ENCODE peak calls at places on chromosomes 11 and 22, in nine cellular contexts. One of them, this sample, is unnamed.

GRCh38 chr11:124898711-124899110 is 1.0 kb upstream of the ROBO4 start:
- DNase-seq in dorsolateral prefrontal cortex: no peak
- DNase-seq in H9: peak
- DNase-seq in transverse colon: no peak
- DNase-seq in NB4: no peak
- DNase-seq in mesothelial cell of epicardium: peak
- DNase-seq in HepG2: peak
- DNase-seq in fibroblast of lung: peak
- DNase-seq in neural progenitor cell: no peak
- DNase-seq in this sample: peak

GRCh38 chr11:131389582-131389981 is 19.2 kb downstream of the NTM start:
- DNase-seq in fibroblast of lung: no peak
- DNase-seq in mesothelial cell of epicardium: no peak
- DNase-seq in H9: no peak
- DNase-seq in HepG2: no peak
- DNase-seq in transverse colon: no peak
- DNase-seq in NB4: no peak
- DNase-seq in neural progenitor cell: no peak
- DNase-seq in dorsolateral prefrontal cortex: no peak
- DNase-seq in this sample: no peak

GRCh38 chr11:117538731-117539130 is 211.1 kb downstream of the CEP164 start:
- DNase-seq in HepG2: no peak
- DNase-seq in dorsolateral prefrontal cortex: no peak
- DNase-seq in mesothelial cell of epicardium: no peak
- DNase-seq in neural progenitor cell: peak
- DNase-seq in NB4: no peak
- DNase-seq in fibroblast of lung: no peak
- DNase-seq in H9: no peak
- DNase-seq in transverse colon: no peak
- DNase-seq in this sample: no peak

GRCh38 chr22:42947211-42947990 is 67.5 kb downstream of the PACSIN2 start:
- DNase-seq in HepG2: peak
- DNase-seq in fibroblast of lung: no peak
- DNase-seq in neural progenitor cell: peak
- DNase-seq in NB4: peak
- DNase-seq in mesothelial cell of epicardium: no peak
- DNase-seq in transverse colon: no peak
- DNase-seq in H9: peak
- DNase-seq in dorsolateral prefrontal cortex: no peak
- DNase-seq in this sample: no peak

GRCh38 chr22:36839356-36840073 is 21.3 kb upstream of the NCF4 start:
- DNase-seq in H9: no peak
- DNase-seq in mesothelial cell of epicardium: no peak
- DNase-seq in NB4: no peak
- DNase-seq in dorsolateral prefrontal cortex: no peak
- DNase-seq in transverse colon: no peak
- DNase-seq in neural progenitor cell: no peak
- DNase-seq in fibroblast of lung: no peak
- DNase-seq in HepG2: no peak
- DNase-seq in this sample: no peak

GRCh38 chr11:61083601-61084147 is 18.6 kb upstream of the CD5 start:
- DNase-seq in transverse colon: no peak
- DNase-seq in dorsolateral prefrontal cortex: no peak
- DNase-seq in mesothelial cell of epicardium: no peak
- DNase-seq in H9: no peak
- DNase-seq in fibroblast of lung: no peak
- DNase-seq in neural progenitor cell: no peak
- DNase-seq in NB4: no peak
- DNase-seq in HepG2: no peak
- DNase-seq in this sample: no peak

GRCh38 chr11:121965330-121965729 is 150.7 kb downstream of the BLID start:
- DNase-seq in H9: no peak
- DNase-seq in fibroblast of lung: no peak
- DNase-seq in NB4: peak
- DNase-seq in HepG2: no peak
- DNase-seq in mesothelial cell of epicardium: no peak
- DNase-seq in dorsolateral prefrontal cortex: no peak
- DNase-seq in transverse colon: no peak
- DNase-seq in neural progenitor cell: no peak
- DNase-seq in this sample: no peak

GRCh38 chr22:47307326-47307725 is 544.9 kb downstream of the TBC1D22A start:
- DNase-seq in HepG2: no peak
- DNase-seq in dorsolateral prefrontal cortex: no peak
- DNase-seq in neural progenitor cell: no peak
- DNase-seq in mesothelial cell of epicardium: no peak
- DNase-seq in H9: no peak
- DNase-seq in NB4: peak
- DNase-seq in fibroblast of lung: peak
- DNase-seq in transverse colon: no peak
- DNase-seq in this sample: peak

GRCh38 chr11:15685311-15685710 is 570.6 kb downstream of the INSC start:
- DNase-seq in NB4: no peak
- DNase-seq in H9: no peak
- DNase-seq in HepG2: no peak
- DNase-seq in mesothelial cell of epicardium: no peak
- DNase-seq in fibroblast of lung: no peak
- DNase-seq in dorsolateral prefrontal cortex: no peak
- DNase-seq in neural progenitor cell: no peak
- DNase-seq in transverse colon: no peak
- DNase-seq in this sample: no peak

GRCh38 chr22:31566484-31566883 is 70.1 kb downstream of the SFI1 start:
- DNase-seq in fibroblast of lung: no peak
- DNase-seq in dorsolateral prefrontal cortex: no peak
- DNase-seq in H9: no peak
- DNase-seq in neural progenitor cell: no peak
- DNase-seq in HepG2: no peak
- DNase-seq in transverse colon: no peak
- DNase-seq in NB4: no peak
- DNase-seq in mesothelial cell of epicardium: no peak
- DNase-seq in this sample: no peak

GRCh38 chr22:23909258-23909898 is 15.2 kb downstream of the MIF start:
- DNase-seq in NB4: no peak
- DNase-seq in H9: no peak
- DNase-seq in neural progenitor cell: no peak
- DNase-seq in fibroblast of lung: peak
- DNase-seq in transverse colon: no peak
- DNase-seq in dorsolateral prefrontal cortex: no peak
- DNase-seq in mesothelial cell of epicardium: no peak
- DNase-seq in HepG2: no peak
- DNase-seq in this sample: no peak

GRCh38 chr22:32909561-32910348 is 108.2 kb downstream of the TIMP3 start:
- DNase-seq in mesothelial cell of epicardium: no peak
- DNase-seq in H9: no peak
- DNase-seq in transverse colon: no peak
- DNase-seq in fibroblast of lung: no peak
- DNase-seq in neural progenitor cell: no peak
- DNase-seq in dorsolateral prefrontal cortex: no peak
- DNase-seq in NB4: no peak
- DNase-seq in HepG2: no peak
- DNase-seq in this sample: no peak

GRCh38 chr11:68379216-68379615 is 66.8 kb downstream of the LRP5 start:
- DNase-seq in NB4: no peak
- DNase-seq in fibroblast of lung: no peak
- DNase-seq in dorsolateral prefrontal cortex: no peak
- DNase-seq in H9: no peak
- DNase-seq in HepG2: no peak
- DNase-seq in mesothelial cell of epicardium: no peak
- DNase-seq in neural progenitor cell: no peak
- DNase-seq in transverse colon: no peak
- DNase-seq in this sample: no peak

GRCh38 chr22:46986788-46987187 is 224.3 kb downstream of the TBC1D22A start:
- DNase-seq in H9: no peak
- DNase-seq in NB4: no peak
- DNase-seq in mesothelial cell of epicardium: no peak
- DNase-seq in neural progenitor cell: no peak
- DNase-seq in dorsolateral prefrontal cortex: no peak
- DNase-seq in HepG2: no peak
- DNase-seq in transverse colon: no peak
- DNase-seq in fibroblast of lung: no peak
- DNase-seq in this sample: no peak

GRCh38 chr11:120241277-120241676 is 1.3 kb downstream of the POU2F3 start:
- DNase-seq in NB4: no peak
- DNase-seq in fibroblast of lung: no peak
- DNase-seq in transverse colon: no peak
- DNase-seq in dorsolateral prefrontal cortex: no peak
- DNase-seq in H9: no peak
- DNase-seq in mesothelial cell of epicardium: no peak
- DNase-seq in neural progenitor cell: no peak
- DNase-seq in HepG2: no peak
- DNase-seq in this sample: no peak

GRCh38 chr22:37804886-37805857 is 2.6 kb upstream of the GCAT start:
- DNase-seq in dorsolateral prefrontal cortex: peak
- DNase-seq in neural progenitor cell: peak
- DNase-seq in NB4: peak
- DNase-seq in mesothelial cell of epicardium: peak
- DNase-seq in H9: peak
- DNase-seq in transverse colon: peak
- DNase-seq in fibroblast of lung: peak
- DNase-seq in HepG2: peak
- DNase-seq in this sample: peak

GRCh38 chr11:1048375-1049070 is 12.0 kb upstream of the MUC6 start:
- DNase-seq in neural progenitor cell: no peak
- DNase-seq in mesothelial cell of epicardium: no peak
- DNase-seq in dorsolateral prefrontal cortex: no peak
- DNase-seq in NB4: no peak
- DNase-seq in HepG2: no peak
- DNase-seq in H9: no peak
- DNase-seq in transverse colon: no peak
- DNase-seq in fibroblast of lung: no peak
- DNase-seq in this sample: no peak

GRCh38 chr22:19629720-19630419 is 84.4 kb upstream of the SEPTIN5 start:
- DNase-seq in NB4: peak
- DNase-seq in mesothelial cell of epicardium: peak
- DNase-seq in neural progenitor cell: peak
- DNase-seq in dorsolateral prefrontal cortex: peak
- DNase-seq in HepG2: peak
- DNase-seq in fibroblast of lung: peak
- DNase-seq in H9: peak
- DNase-seq in transverse colon: peak
- DNase-seq in this sample: peak
- TF ChIP-seq CTCF in NB4: peak
- TF ChIP-seq CTCF in mesothelial cell of epicardium: peak
- TF ChIP-seq CTCF in neural progenitor cell: peak
- TF ChIP-seq CTCF in dorsolateral prefrontal cortex: peak
- TF ChIP-seq CTCF in HepG2: peak
- TF ChIP-seq CTCF in fibroblast of lung: peak
- TF ChIP-seq CTCF in H9: peak
- TF ChIP-seq CTCF in transverse colon: peak
- TF ChIP-seq CTCF in this sample: peak

GRCh38 chr11:76419896-76420295 is 24.9 kb upstream of the EMSY start:
- DNase-seq in neural progenitor cell: peak
- DNase-seq in dorsolateral prefrontal cortex: no peak
- DNase-seq in H9: peak
- DNase-seq in fibroblast of lung: no peak
- DNase-seq in HepG2: peak
- DNase-seq in mesothelial cell of epicardium: no peak
- DNase-seq in transverse colon: no peak
- DNase-seq in NB4: peak
- DNase-seq in this sample: no peak
- TF ChIP-seq CTCF in neural progenitor cell: peak
- TF ChIP-seq CTCF in dorsolateral prefrontal cortex: no peak
- TF ChIP-seq CTCF in H9: peak
- TF ChIP-seq CTCF in fibroblast of lung: no peak
- TF ChIP-seq CTCF in HepG2: peak
- TF ChIP-seq CTCF in mesothelial cell of epicardium: no peak
- TF ChIP-seq CTCF in transverse colon: no peak
- TF ChIP-seq CTCF in NB4: peak
- TF ChIP-seq CTCF in this sample: peak

DNA sequence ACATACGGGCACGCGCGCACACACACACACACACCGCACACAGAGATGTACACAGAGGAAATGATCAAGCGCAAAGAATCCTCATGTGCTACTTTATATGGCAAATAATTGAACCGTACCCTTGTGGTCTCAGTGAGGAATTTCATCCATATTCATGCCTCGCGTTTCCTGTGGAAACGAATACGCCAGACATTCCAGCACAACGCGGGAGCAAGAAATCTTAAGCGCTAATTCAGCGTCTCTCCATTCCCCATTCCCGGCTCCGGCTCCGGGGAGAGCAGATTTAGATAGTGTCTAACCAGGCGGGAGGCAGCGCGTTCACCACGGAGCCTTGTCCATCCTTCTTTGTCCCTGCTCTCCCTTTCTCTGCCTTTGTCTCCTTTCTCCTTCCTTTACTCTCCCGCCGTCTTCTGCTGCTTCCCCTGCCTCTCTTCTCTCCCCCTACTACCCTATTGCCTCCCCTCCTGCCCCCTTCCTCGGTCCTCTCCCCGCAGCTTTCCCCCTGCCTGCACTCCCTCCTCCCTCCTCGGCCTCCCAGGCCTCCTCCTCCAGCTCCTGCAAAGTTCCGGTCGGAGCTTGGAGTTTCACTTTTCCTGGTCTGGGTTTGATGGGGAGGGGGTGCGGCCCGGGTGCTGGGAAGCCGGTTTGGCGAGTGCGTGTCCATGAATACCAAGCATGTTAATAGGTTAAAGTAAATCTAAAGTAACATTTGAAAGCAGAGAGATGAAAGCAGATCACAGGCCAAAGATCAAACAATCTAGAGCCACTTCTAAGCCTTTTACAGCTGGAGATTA is 579.3 kb downstream of the BUD13 start:
- DNase-seq in neural progenitor cell: peak
- DNase-seq in dorsolateral prefrontal cortex: no peak
- DNase-seq in NB4: no peak
- DNase-seq in transverse colon: peak
- DNase-seq in mesothelial cell of epicardium: peak
- DNase-seq in H9: peak
- DNase-seq in HepG2: peak
- DNase-seq in fibroblast of lung: peak
- DNase-seq in this sample: peak
- TF ChIP-seq CTCF in neural progenitor cell: peak
- TF ChIP-seq CTCF in dorsolateral prefrontal cortex: no peak
- TF ChIP-seq CTCF in NB4: peak
- TF ChIP-seq CTCF in transverse colon: no peak
- TF ChIP-seq CTCF in mesothelial cell of epicardium: peak
- TF ChIP-seq CTCF in H9: peak
- TF ChIP-seq CTCF in HepG2: no peak
- TF ChIP-seq CTCF in fibroblast of lung: no peak
- TF ChIP-seq CTCF in this sample: peak

DNA sequence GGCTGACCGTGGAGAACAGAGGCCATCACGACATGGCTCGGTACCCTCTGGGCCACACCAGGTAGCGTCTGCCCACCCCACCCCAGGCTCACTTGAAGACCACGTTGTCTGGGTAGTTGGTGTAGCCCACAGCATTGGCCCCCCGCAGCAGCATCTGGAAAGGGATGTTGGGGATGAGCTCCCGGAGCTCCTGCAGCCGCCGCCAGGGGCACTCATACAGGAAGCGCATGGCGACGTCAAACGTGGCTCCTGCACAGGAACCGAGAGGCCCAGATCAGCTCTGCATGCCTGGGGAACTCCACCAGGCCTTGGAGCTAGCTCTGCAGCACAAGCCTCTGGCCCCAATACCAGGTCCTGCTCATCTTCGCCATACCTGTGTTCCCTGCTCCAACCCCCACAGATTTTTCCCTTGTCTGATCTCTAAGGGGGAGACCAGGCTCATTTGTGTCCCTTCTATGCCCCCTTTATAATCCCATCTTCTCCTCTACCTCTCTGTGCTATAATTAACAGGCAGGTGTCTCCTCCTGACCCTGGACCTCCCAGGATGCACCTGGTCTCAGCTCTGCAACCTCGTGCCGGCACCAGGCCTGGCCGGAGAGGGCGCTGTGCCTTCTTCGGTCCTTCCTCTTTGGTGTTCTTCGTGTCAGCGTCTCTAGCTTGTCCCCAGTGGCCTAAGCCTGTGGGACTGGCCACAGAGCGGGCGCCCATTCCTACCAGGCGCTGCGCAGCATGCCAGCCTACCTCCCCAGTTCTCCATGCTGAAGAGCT is 5.0 kb upstream of the LRFN4 start:
- DNase-seq in mesothelial cell of epicardium: no peak
- DNase-seq in dorsolateral prefrontal cortex: no peak
- DNase-seq in transverse colon: peak
- DNase-seq in neural progenitor cell: peak
- DNase-seq in NB4: no peak
- DNase-seq in fibroblast of lung: no peak
- DNase-seq in H9: peak
- DNase-seq in HepG2: no peak
- DNase-seq in this sample: no peak
- TF ChIP-seq CTCF in mesothelial cell of epicardium: no peak
- TF ChIP-seq CTCF in dorsolateral prefrontal cortex: no peak
- TF ChIP-seq CTCF in transverse colon: no peak
- TF ChIP-seq CTCF in neural progenitor cell: peak
- TF ChIP-seq CTCF in NB4: peak
- TF ChIP-seq CTCF in fibroblast of lung: no peak
- TF ChIP-seq CTCF in H9: peak
- TF ChIP-seq CTCF in HepG2: peak
- TF ChIP-seq CTCF in this sample: no peak